ENCODE peak calls at places on chromosomes 4 and X, in seven cellular contexts. B, Y, E, H, R, N and K are unnamed samples.

GRCh38 chr4:71470547-71470946 is 131.7 kb downstream of the SLC4A4 start:
- DNase-seq in Y (no peak), B (no peak), E (no peak), R (no peak), N (no peak), H (no peak), K (no peak)

GRCh38 chr4:110533940-110534339 is 58.0 kb downstream of the ENPEP start:
- DNase-seq in E (no peak), B (peak; percentile 92), R (no peak), H (no peak), Y (peak; percentile 42), N (no peak), K (peak; percentile 97)

GRCh38 chr4:157222764-157223145 is 2.2 kb downstream of the GRIA2 start:
- DNase-seq in R (no peak), H (no peak), Y (no peak), E (no peak), N (no peak), B (no peak), K (no peak)

GRCh38 chrX:56783996-56784620 is 55.1 kb downstream of the NBDY start:
- DNase-seq in B (no peak), N (no peak), R (no peak), E (no peak), H (no peak), Y (no peak), K (no peak)

GRCh38 chr4:77451530-77451929 is 154.1 kb upstream of the CXCL13 start:
- DNase-seq in R (no peak), E (no peak), B (no peak), N (no peak), H (no peak), Y (peak; percentile 52), K (no peak)

GRCh38 chr4:113316879-113317278 is 267.4 kb downstream of the ANK2 start:
- DNase-seq in H (no peak), B (no peak), Y (no peak), R (no peak), E (peak; percentile 31), N (no peak), K (no peak)

GRCh38 chrX:130170752-130171445 is 863 bp upstream of the RAB33A start:
- DNase-seq in H (no peak), N (no peak), E (peak; percentile 75), R (no peak), Y (no peak), B (peak; percentile 37), K (peak; percentile 20)

GRCh38 chr4:77052352-77052751 is 23.4 kb downstream of the CCNI start:
- DNase-seq in H (no peak), R (peak; percentile 48), N (no peak), E (peak; percentile 52), B (peak; percentile 81), Y (peak; percentile 9), K (peak; percentile 40)

GRCh38 chrX:97320305-97320704 is 436.6 kb downstream of the RPA4 start:
- DNase-seq in E (no peak), N (no peak), Y (no peak), H (no peak), R (no peak), B (no peak), K (no peak)

GRCh38 chrX:21373001-21373400 is 1.2 kb upstream of the CNKSR2 start:
- DNase-seq in H (no peak), E (no peak), B (no peak), N (no peak), R (no peak), Y (no peak), K (no peak)

GRCh38 chr4:98467627-98468072 is 190.8 kb downstream of the TSPAN5 start:
- DNase-seq in N (peak; percentile 28), Y (peak; percentile 59), H (peak; percentile 63), E (peak; percentile 69), B (peak; percentile 92), R (peak; percentile 75), K (peak; percentile 91)
- H3K4me3 ChIP-seq in N (peak overlapping the region; percentile 22), Y (peak overlapping the region; percentile 22), H (peak overlapping the region; percentile 51), E (peak overlapping the region; percentile 16), B (peak overlapping the region; percentile 16), R (peak overlapping the region; percentile 25), K (peak overlapping the region; percentile 42)

GRCh38 chr4:147617841-147618421 is 734 bp downstream of the TMEM184C start:
- DNase-seq in Y (no peak), E (no peak), H (no peak), N (no peak), B (no peak), R (no peak), K (no peak)
- H3K4me3 ChIP-seq in Y (peak overlapping the region; percentile 78), E (peak overlapping the region; percentile 57), H (peak overlapping the region; percentile 71), N (peak overlapping the region; percentile 76), B (peak overlapping the region; percentile 93), R (peak overlapping the region; percentile 77), K (peak overlapping the region; percentile 89)

DNA sequence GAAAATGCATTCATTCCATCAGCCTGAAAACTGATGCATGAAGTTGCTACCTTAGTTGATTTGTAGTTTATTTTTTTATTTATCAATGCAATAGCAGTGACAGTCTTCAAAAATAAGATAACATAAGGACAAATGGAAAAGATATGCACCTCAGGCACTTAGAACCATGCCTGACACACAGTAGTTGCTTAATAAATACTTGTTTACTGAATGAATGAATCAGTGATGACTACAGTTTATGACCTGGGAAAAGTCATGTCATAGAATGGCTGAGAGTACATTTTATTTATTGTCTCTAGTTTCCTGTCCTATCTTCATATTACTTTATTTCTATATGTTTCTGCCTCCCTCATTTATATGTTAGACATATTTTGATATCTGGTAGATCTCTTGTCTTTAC is 171.8 kb downstream of the TLL1 start:
- DNase-seq in Y (no peak), H (no peak), B (no peak), R (no peak), E (no peak), N (no peak), K (no peak)
- H3K4me3 ChIP-seq in Y (no peak overlapping the region), H (no peak overlapping the region), B (no peak overlapping the region), R (no peak overlapping the region), E (no peak overlapping the region), N (no peak overlapping the region), K (no peak overlapping the region)

GRCh38 chr4:100519205-100519604 is 1.4 kb upstream of the EMCN start:
- DNase-seq in B (peak; percentile 9), N (no peak), H (no peak), E (no peak), Y (no peak), R (no peak), K (no peak)

GRCh38 chr4:100516225-100516624 is 1.6 kb downstream of the EMCN start:
- DNase-seq in E (no peak), B (no peak), Y (no peak), H (no peak), R (no peak), N (no peak), K (no peak)

GRCh38 chr4:100511906-100512305 is 5.9 kb downstream of the EMCN start:
- DNase-seq in B (no peak), H (no peak), E (no peak), N (no peak), Y (no peak), R (no peak), K (no peak)

GRCh38 chr4:100517864-100518341 is at the start of gene EMCN:
- DNase-seq in H (no peak), R (no peak), E (no peak), B (peak; percentile 11), Y (no peak), N (no peak), K (no peak)
- H3K4me3 ChIP-seq in H (peak within 1 kb of the TSS; percentile 18), R (no peak within 1 kb of the TSS), E (no peak within 1 kb of the TSS), B (no peak within 1 kb of the TSS), Y (no peak within 1 kb of the TSS), N (peak within 1 kb of the TSS; percentile 12), K (no peak within 1 kb of the TSS)